ENCODE peak calls at places on chromosomes 3 and 15, in ten cellular contexts. D is B cell; C is tibial artery; A is GM12865; O is CD8-positive, alpha-beta T cell; N is Panc1; X is astrocyte of the spinal cord; L is neural crest cell; R is fibroblast of lung; I is mammary epithelial cell. K is an unnamed sample.

GRCh38 chr15:75232826-75233503 is 25.2 kb upstream of the GOLGA6C start:
- DNase-seq in I (no peak), C (no peak), D (no peak), A (no peak), O (no peak), X (no peak), L (no peak), N (no peak), R (no peak), K (no peak)

GRCh38 chr15:77999486-77999885 is 78.0 kb downstream of the TBC1D2B start:
- DNase-seq in I (no peak), X (no peak), L (no peak), R (no peak), N (no peak), O (no peak), D (no peak), C (no peak), A (no peak), K (no peak)

GRCh38 chr3:6799264-6799915 is 61.5 kb upstream of the GRM7 start:
- DNase-seq in R (peak; percentile 15), C (no peak), X (peak; percentile 16), A (peak; percentile 78), N (peak; percentile 20), L (peak; percentile 43), O (no peak), I (peak; percentile 18), D (peak; percentile 19), K (no peak)

GRCh38 chr3:12175844-12176453 is 17.2 kb upstream of the TIMP4 start:
- DNase-seq in N (peak; percentile 48), O (peak; percentile 51), I (no peak), R (peak; percentile 33), L (peak; percentile 62), X (peak; percentile 60), D (no peak), C (peak; percentile 71), A (peak; percentile 54), K (peak; percentile 64)

GRCh38 chr15:82709081-82709420 is 624 bp downstream of the AP3B2 start:
- DNase-seq in D (no peak), O (no peak), C (no peak), I (peak; percentile 8), N (no peak), L (no peak), X (no peak), A (no peak), R (peak; percentile 8), K (no peak)

GRCh38 chr3:8204846-8205624 is 296.6 kb upstream of the LMCD1 start:
- DNase-seq in R (peak; percentile 36), L (no peak), D (no peak), X (peak; percentile 60), A (no peak), N (no peak), I (no peak), C (no peak), O (no peak), K (no peak)

GRCh38 chr15:90903733-90904536 is 833 bp downstream of the MAN2A2 start:
- DNase-seq in D (no peak), C (no peak), A (peak; percentile 46), N (no peak), O (no peak), X (no peak), R (peak; percentile 8), I (no peak), L (no peak), K (no peak)

GRCh38 chr3:135905058-135905724 is 60.3 kb upstream of the PPP2R3A start:
- DNase-seq in I (peak; percentile 35), R (peak; percentile 23), L (no peak), X (no peak), N (no peak), A (no peak), D (no peak), O (no peak), C (no peak), K (no peak)

GRCh38 chr3:13581485-13582365 is 32.8 kb downstream of the FBLN2 start:
- DNase-seq in I (no peak), D (no peak), R (peak; percentile 44), O (no peak), A (no peak), L (no peak), N (no peak), C (no peak), X (peak; percentile 66), K (no peak)

GRCh38 chr15:79849789-79850188 is 47.0 kb downstream of the MTHFS start:
- DNase-seq in O (no peak), D (no peak), X (peak; percentile 50), L (peak; percentile 44), R (peak; percentile 21), N (no peak), I (no peak), C (no peak), A (peak; percentile 25), K (no peak)

GRCh38 chr3:60399295-60399694 is 852.0 kb downstream of the FHIT start:
- DNase-seq in C (no peak), A (no peak), X (no peak), L (no peak), R (peak; percentile 20), I (no peak), O (no peak), N (no peak), D (no peak), K (no peak)

GRCh38 chr3:57755368-57756021 is 614 bp upstream of the SLMAP start:
- DNase-seq in O (no peak), A (peak; percentile 68), I (peak; percentile 68), C (peak; percentile 28), N (no peak), R (peak; percentile 85), D (peak; percentile 58), L (no peak), X (peak; percentile 56), K (no peak)
- TF ChIP-seq CTCF in O (peak; percentile 45), A (peak; percentile 12), I (peak; percentile 36), C (no peak), N (no peak), R (peak; percentile 10), D (peak; percentile 49), L (peak; percentile 48), X (no peak), K (peak; percentile 41)

GRCh38 chr15:89770041-89770440 is 6.1 kb upstream of the MESP2 start:
- DNase-seq in X (peak; percentile 32), O (no peak), R (peak; percentile 74), C (no peak), A (no peak), N (no peak), D (no peak), I (no peak), L (no peak), K (no peak)

GRCh38 chr15:89775815-89776214 is 317 bp upstream of the MESP2 start:
- DNase-seq in X (no peak), R (no peak), A (no peak), I (no peak), O (no peak), N (no peak), L (no peak), C (no peak), D (no peak), K (no peak)

GRCh38 chr15:89774492-89774891 is 1.6 kb upstream of the MESP2 start:
- DNase-seq in R (no peak), X (no peak), D (no peak), A (no peak), O (no peak), I (peak; percentile 98), N (no peak), L (no peak), C (no peak), K (no peak)

GRCh38 chr15:89776274-89777072 is at the start of gene MESP2:
- DNase-seq in I (peak; percentile 48), O (peak; percentile 66), R (peak; percentile 69), N (no peak), L (peak; percentile 78), X (peak; percentile 61), D (peak; percentile 85), C (peak; percentile 84), A (peak; percentile 85), K (peak; percentile 77)

GRCh38 chr15:89772933-89773583 is 3.1 kb upstream of the MESP2 start:
- DNase-seq in A (peak; percentile 24), L (no peak), X (peak; percentile 43), N (no peak), I (peak; percentile 58), D (no peak), R (peak; percentile 20), C (no peak), O (no peak), K (no peak)
- TF ChIP-seq CTCF in A (peak; percentile 35), L (peak; percentile 59), X (peak; percentile 23), N (no peak), I (peak; percentile 49), D (peak; percentile 21), R (peak; percentile 44), C (no peak), O (no peak), K (peak; percentile 43)

GRCh38 chr3:5145120-5145519 is 23.0 kb downstream of the ARL8B start:
- DNase-seq in O (no peak), X (no peak), N (no peak), R (no peak), A (no peak), L (no peak), I (no peak), D (no peak), C (no peak), K (no peak)
- TF ChIP-seq CTCF in O (no peak), X (no peak), N (no peak), R (no peak), A (no peak), L (no peak), I (no peak), D (no peak), C (no peak), K (no peak)

GRCh38 chr3:138396752-138397410 is 37.5 kb upstream of the ESYT3 start:
- DNase-seq in D (no peak), O (no peak), A (no peak), X (no peak), I (no peak), C (no peak), L (no peak), N (no peak), R (no peak), K (no peak)

GRCh38 chr3:138398791-138399575 is 35.4 kb upstream of the ESYT3 start:
- DNase-seq in I (no peak), X (no peak), D (no peak), O (no peak), C (no peak), N (no peak), L (no peak), R (peak; percentile 11), A (no peak), K (no peak)

GRCh38 chr3:138395865-138396751 is 38.3 kb upstream of the ESYT3 start:
- DNase-seq in C (no peak), D (no peak), X (no peak), N (no peak), L (no peak), A (no peak), O (no peak), I (no peak), R (no peak), K (no peak)

GRCh38 chr3:138399766-138400165 is 34.6 kb upstream of the ESYT3 start:
- DNase-seq in O (no peak), L (no peak), D (no peak), R (no peak), I (no peak), A (no peak), C (no peak), N (no peak), X (no peak), K (no peak)

DNA sequence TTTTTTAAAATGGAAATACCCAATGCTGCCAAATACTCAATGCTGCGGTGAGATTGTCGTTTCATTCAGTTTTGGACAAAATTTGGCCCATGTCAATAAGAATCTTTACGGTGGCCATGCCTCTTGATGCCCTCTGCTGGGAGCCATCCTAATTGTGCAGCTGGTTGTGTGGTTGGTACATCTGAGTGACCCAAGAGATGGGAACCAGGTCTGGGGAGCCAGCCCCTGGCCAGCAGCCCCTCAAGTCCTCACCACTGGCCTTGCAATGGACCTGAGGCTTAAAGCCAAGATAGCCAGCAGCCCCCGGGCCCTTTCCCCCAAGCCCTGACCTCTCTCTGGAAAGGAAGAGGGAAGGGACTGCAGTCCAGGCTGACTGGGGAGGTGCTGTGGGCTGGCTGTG is 36.4 kb upstream of the ESYT3 start:
- DNase-seq in N (no peak), X (no peak), I (no peak), L (no peak), C (no peak), R (no peak), O (no peak), A (no peak), D (no peak), K (no peak)
- TF ChIP-seq CTCF in N (no peak), X (peak; percentile 13), I (peak; percentile 65), L (no peak), C (no peak), R (no peak), O (no peak), A (no peak), D (no peak), K (no peak)